ENCODE peak calls at places on chromosomes 1 and 21, in seven cellular contexts. One of them, this sample, is unnamed. For H3K36me3, the result is how much of the 10 kb centered on the place peaks cover.

GRCh38 chr1:67575861-67576260 is 109.1 kb upstream of the GADD45A start:
- DNase-seq in endodermal cell: no peak
- DNase-seq in uterus: no peak
- DNase-seq in HCT116: no peak
- DNase-seq in psoas muscle: no peak
- DNase-seq in gastrocnemius medialis: no peak
- DNase-seq in CD8-positive, alpha-beta T cell: no peak
- DNase-seq in this sample: no peak

GRCh38 chr1:6489799-6490180 is 1.7 kb downstream of the PLEKHG5 start:
- DNase-seq in gastrocnemius medialis: no peak
- DNase-seq in uterus: peak
- DNase-seq in HCT116: peak
- DNase-seq in endodermal cell: peak
- DNase-seq in psoas muscle: peak
- DNase-seq in CD8-positive, alpha-beta T cell: peak
- DNase-seq in this sample: no peak

GRCh38 chr1:153790282-153790995 is 15.2 kb downstream of the SLC27A3 start:
- DNase-seq in endodermal cell: no peak
- DNase-seq in CD8-positive, alpha-beta T cell: no peak
- DNase-seq in HCT116: no peak
- DNase-seq in psoas muscle: peak
- DNase-seq in gastrocnemius medialis: peak
- DNase-seq in uterus: peak
- DNase-seq in this sample: no peak

GRCh38 chr1:91600431-91601330 is 100.0 kb downstream of the CDC7 start:
- DNase-seq in CD8-positive, alpha-beta T cell: no peak
- DNase-seq in endodermal cell: no peak
- DNase-seq in uterus: no peak
- DNase-seq in gastrocnemius medialis: no peak
- DNase-seq in HCT116: no peak
- DNase-seq in psoas muscle: no peak
- DNase-seq in this sample: no peak

GRCh38 chr1:171984850-171985485 is 143.7 kb downstream of the DNM3 start:
- DNase-seq in psoas muscle: no peak
- DNase-seq in HCT116: peak
- DNase-seq in uterus: no peak
- DNase-seq in CD8-positive, alpha-beta T cell: peak
- DNase-seq in gastrocnemius medialis: no peak
- DNase-seq in endodermal cell: no peak
- DNase-seq in this sample: no peak

GRCh38 chr21:36858320-36858957 is 108.0 kb downstream of the HLCS start:
- DNase-seq in CD8-positive, alpha-beta T cell: no peak
- DNase-seq in endodermal cell: no peak
- DNase-seq in gastrocnemius medialis: no peak
- DNase-seq in psoas muscle: no peak
- DNase-seq in uterus: no peak
- DNase-seq in HCT116: no peak
- DNase-seq in this sample: no peak

GRCh38 chr1:154481058-154481457 is 21.0 kb upstream of the TDRD10 start:
- DNase-seq in uterus: no peak
- DNase-seq in psoas muscle: no peak
- DNase-seq in gastrocnemius medialis: no peak
- DNase-seq in CD8-positive, alpha-beta T cell: no peak
- DNase-seq in endodermal cell: no peak
- DNase-seq in HCT116: no peak
- DNase-seq in this sample: no peak

GRCh38 chr1:227673441-227673840 is 61.7 kb downstream of the JMJD4 start:
- DNase-seq in gastrocnemius medialis: no peak
- DNase-seq in psoas muscle: no peak
- DNase-seq in uterus: no peak
- DNase-seq in endodermal cell: no peak
- DNase-seq in CD8-positive, alpha-beta T cell: no peak
- DNase-seq in HCT116: no peak
- DNase-seq in this sample: no peak

GRCh38 chr1:153119491-153119971 is 6.2 kb upstream of the SPRR2F start:
- DNase-seq in endodermal cell: no peak
- DNase-seq in gastrocnemius medialis: no peak
- DNase-seq in CD8-positive, alpha-beta T cell: no peak
- DNase-seq in HCT116: no peak
- DNase-seq in psoas muscle: no peak
- DNase-seq in uterus: no peak
- DNase-seq in this sample: no peak

GRCh38 chr1:203935286-203935685 is 73.9 kb downstream of the SNRPE start:
- DNase-seq in endodermal cell: no peak
- DNase-seq in gastrocnemius medialis: no peak
- DNase-seq in uterus: no peak
- DNase-seq in CD8-positive, alpha-beta T cell: no peak
- DNase-seq in HCT116: no peak
- DNase-seq in psoas muscle: no peak
- DNase-seq in this sample: no peak

GRCh38 chr1:46198026-46198826 is at the start of gene POMGNT1:
- DNase-seq in HCT116: no peak
- DNase-seq in gastrocnemius medialis: peak
- DNase-seq in endodermal cell: peak
- DNase-seq in uterus: no peak
- DNase-seq in CD8-positive, alpha-beta T cell: peak
- DNase-seq in psoas muscle: peak
- DNase-seq in this sample: no peak

GRCh38 chr1:178275083-178275482 is 181.2 kb downstream of the RASAL2 start:
- DNase-seq in uterus: no peak
- DNase-seq in endodermal cell: no peak
- DNase-seq in gastrocnemius medialis: no peak
- DNase-seq in HCT116: no peak
- DNase-seq in CD8-positive, alpha-beta T cell: no peak
- DNase-seq in psoas muscle: no peak
- DNase-seq in this sample: no peak

GRCh38 chr1:117176579-117176978 is 34.1 kb downstream of the VTCN1 start:
- DNase-seq in CD8-positive, alpha-beta T cell: no peak
- DNase-seq in endodermal cell: no peak
- DNase-seq in gastrocnemius medialis: no peak
- DNase-seq in HCT116: no peak
- DNase-seq in uterus: no peak
- DNase-seq in psoas muscle: no peak
- DNase-seq in this sample: no peak

GRCh38 chr1:33424610-33425009 is 6.3 kb downstream of the PHC2 start:
- DNase-seq in CD8-positive, alpha-beta T cell: no peak
- DNase-seq in endodermal cell: no peak
- DNase-seq in gastrocnemius medialis: no peak
- DNase-seq in HCT116: no peak
- DNase-seq in psoas muscle: no peak
- DNase-seq in uterus: no peak
- DNase-seq in this sample: no peak

GRCh38 chr1:83810160-83810559 is 188.8 kb downstream of the TTLL7 start:
- DNase-seq in uterus: no peak
- DNase-seq in endodermal cell: no peak
- DNase-seq in gastrocnemius medialis: no peak
- DNase-seq in psoas muscle: no peak
- DNase-seq in CD8-positive, alpha-beta T cell: no peak
- DNase-seq in HCT116: no peak
- DNase-seq in this sample: no peak

GRCh38 chr21:41199588-41199987 is 31.6 kb downstream of the BACE2 start:
- DNase-seq in uterus: no peak
- DNase-seq in HCT116: no peak
- DNase-seq in gastrocnemius medialis: no peak
- DNase-seq in endodermal cell: no peak
- DNase-seq in CD8-positive, alpha-beta T cell: no peak
- DNase-seq in psoas muscle: no peak
- DNase-seq in this sample: no peak

GRCh38 chr21:16305686-16306085 is 575.9 kb downstream of the USP25 start:
- DNase-seq in HCT116: no peak
- DNase-seq in CD8-positive, alpha-beta T cell: no peak
- DNase-seq in uterus: peak
- DNase-seq in psoas muscle: peak
- DNase-seq in endodermal cell: no peak
- DNase-seq in gastrocnemius medialis: peak
- DNase-seq in this sample: no peak

GRCh38 chr1:37556712-37557196 is at the start of gene DNALI1:
- DNase-seq in CD8-positive, alpha-beta T cell: no peak
- DNase-seq in HCT116: no peak
- DNase-seq in gastrocnemius medialis: peak
- DNase-seq in psoas muscle: peak
- DNase-seq in endodermal cell: peak
- DNase-seq in uterus: peak
- DNase-seq in this sample: peak

GRCh38 chr1:9294910-9295636 is 2.4 kb downstream of the SPSB1 start:
- DNase-seq in gastrocnemius medialis: peak
- DNase-seq in endodermal cell: no peak
- DNase-seq in HCT116: no peak
- DNase-seq in uterus: no peak
- DNase-seq in CD8-positive, alpha-beta T cell: no peak
- DNase-seq in psoas muscle: peak
- DNase-seq in this sample: no peak

GRCh38 chr1:61220531-61220930 is 138.2 kb downstream of the NFIA start:
- DNase-seq in gastrocnemius medialis: no peak
- DNase-seq in CD8-positive, alpha-beta T cell: no peak
- DNase-seq in psoas muscle: no peak
- DNase-seq in uterus: no peak
- DNase-seq in HCT116: no peak
- DNase-seq in endodermal cell: no peak
- DNase-seq in this sample: no peak

GRCh38 chr1:185376840-185377635 is 60.0 kb upstream of the IVNS1ABP start:
- DNase-seq in uterus: no peak
- DNase-seq in endodermal cell: no peak
- DNase-seq in psoas muscle: no peak
- DNase-seq in CD8-positive, alpha-beta T cell: no peak
- DNase-seq in HCT116: no peak
- DNase-seq in gastrocnemius medialis: no peak
- DNase-seq in this sample: no peak

GRCh38 chr1:229165327-229165726 is 105.6 kb upstream of the RAB4A start:
- DNase-seq in uterus: no peak
- DNase-seq in endodermal cell: no peak
- DNase-seq in psoas muscle: no peak
- DNase-seq in CD8-positive, alpha-beta T cell: no peak
- DNase-seq in gastrocnemius medialis: no peak
- DNase-seq in HCT116: no peak
- DNase-seq in this sample: no peak

GRCh38 chr1:31054349-31054748 is 11.2 kb downstream of the PUM1 start:
- DNase-seq in HCT116: no peak
- DNase-seq in endodermal cell: no peak
- DNase-seq in CD8-positive, alpha-beta T cell: no peak
- DNase-seq in psoas muscle: no peak
- DNase-seq in uterus: no peak
- DNase-seq in gastrocnemius medialis: no peak
- DNase-seq in this sample: no peak

GRCh38 chr1:31055501-31055900 is 10.0 kb downstream of the PUM1 start:
- DNase-seq in endodermal cell: no peak
- DNase-seq in HCT116: no peak
- DNase-seq in psoas muscle: no peak
- DNase-seq in uterus: no peak
- DNase-seq in gastrocnemius medialis: no peak
- DNase-seq in CD8-positive, alpha-beta T cell: no peak
- DNase-seq in this sample: no peak

GRCh38 chr1:31054958-31055481 is 10.5 kb downstream of the PUM1 start:
- DNase-seq in psoas muscle: no peak
- DNase-seq in HCT116: no peak
- DNase-seq in uterus: no peak
- DNase-seq in gastrocnemius medialis: no peak
- DNase-seq in endodermal cell: no peak
- DNase-seq in CD8-positive, alpha-beta T cell: no peak
- DNase-seq in this sample: no peak

GRCh38 chr1:31055953-31056352 is 9.6 kb downstream of the PUM1 start:
- DNase-seq in uterus: no peak
- DNase-seq in psoas muscle: no peak
- DNase-seq in endodermal cell: no peak
- DNase-seq in HCT116: no peak
- DNase-seq in CD8-positive, alpha-beta T cell: no peak
- DNase-seq in gastrocnemius medialis: no peak
- DNase-seq in this sample: no peak

GRCh38 chr1:31051611-31052010 is 13.9 kb downstream of the PUM1 start:
- DNase-seq in psoas muscle: no peak
- DNase-seq in HCT116: no peak
- DNase-seq in endodermal cell: no peak
- DNase-seq in uterus: no peak
- DNase-seq in gastrocnemius medialis: no peak
- DNase-seq in CD8-positive, alpha-beta T cell: no peak
- DNase-seq in this sample: no peak
- H3K36me3 ChIP-seq in psoas muscle: under half
- H3K36me3 ChIP-seq in HCT116: under half
- H3K36me3 ChIP-seq in endodermal cell: half or more
- H3K36me3 ChIP-seq in uterus: under half
- H3K36me3 ChIP-seq in gastrocnemius medialis: under half
- H3K36me3 ChIP-seq in CD8-positive, alpha-beta T cell: under half
- H3K36me3 ChIP-seq in this sample: under half

GRCh38 chr21:45404726-45405270 is at the start of gene COL18A1:
- DNase-seq in CD8-positive, alpha-beta T cell: peak
- DNase-seq in gastrocnemius medialis: peak
- DNase-seq in HCT116: no peak
- DNase-seq in endodermal cell: peak
- DNase-seq in psoas muscle: peak
- DNase-seq in uterus: peak
- DNase-seq in this sample: no peak
- H3K4me3 ChIP-seq in CD8-positive, alpha-beta T cell: peak
- H3K4me3 ChIP-seq in gastrocnemius medialis: peak
- H3K4me3 ChIP-seq in HCT116: peak
- H3K4me3 ChIP-seq in endodermal cell: peak
- H3K4me3 ChIP-seq in psoas muscle: peak
- H3K4me3 ChIP-seq in uterus: peak
- H3K4me3 ChIP-seq in this sample: peak

GRCh38 chr21:15071012-15071411 is 6.2 kb upstream of the NRIP1 start:
- DNase-seq in uterus: no peak
- DNase-seq in gastrocnemius medialis: peak
- DNase-seq in psoas muscle: no peak
- DNase-seq in CD8-positive, alpha-beta T cell: no peak
- DNase-seq in endodermal cell: peak
- DNase-seq in HCT116: no peak
- DNase-seq in this sample: no peak
- H3K36me3 ChIP-seq in uterus: under half
- H3K36me3 ChIP-seq in gastrocnemius medialis: under half
- H3K36me3 ChIP-seq in psoas muscle: under half
- H3K36me3 ChIP-seq in CD8-positive, alpha-beta T cell: under half
- H3K36me3 ChIP-seq in endodermal cell: under half
- H3K36me3 ChIP-seq in HCT116: under half
- H3K36me3 ChIP-seq in this sample: under half

DNA sequence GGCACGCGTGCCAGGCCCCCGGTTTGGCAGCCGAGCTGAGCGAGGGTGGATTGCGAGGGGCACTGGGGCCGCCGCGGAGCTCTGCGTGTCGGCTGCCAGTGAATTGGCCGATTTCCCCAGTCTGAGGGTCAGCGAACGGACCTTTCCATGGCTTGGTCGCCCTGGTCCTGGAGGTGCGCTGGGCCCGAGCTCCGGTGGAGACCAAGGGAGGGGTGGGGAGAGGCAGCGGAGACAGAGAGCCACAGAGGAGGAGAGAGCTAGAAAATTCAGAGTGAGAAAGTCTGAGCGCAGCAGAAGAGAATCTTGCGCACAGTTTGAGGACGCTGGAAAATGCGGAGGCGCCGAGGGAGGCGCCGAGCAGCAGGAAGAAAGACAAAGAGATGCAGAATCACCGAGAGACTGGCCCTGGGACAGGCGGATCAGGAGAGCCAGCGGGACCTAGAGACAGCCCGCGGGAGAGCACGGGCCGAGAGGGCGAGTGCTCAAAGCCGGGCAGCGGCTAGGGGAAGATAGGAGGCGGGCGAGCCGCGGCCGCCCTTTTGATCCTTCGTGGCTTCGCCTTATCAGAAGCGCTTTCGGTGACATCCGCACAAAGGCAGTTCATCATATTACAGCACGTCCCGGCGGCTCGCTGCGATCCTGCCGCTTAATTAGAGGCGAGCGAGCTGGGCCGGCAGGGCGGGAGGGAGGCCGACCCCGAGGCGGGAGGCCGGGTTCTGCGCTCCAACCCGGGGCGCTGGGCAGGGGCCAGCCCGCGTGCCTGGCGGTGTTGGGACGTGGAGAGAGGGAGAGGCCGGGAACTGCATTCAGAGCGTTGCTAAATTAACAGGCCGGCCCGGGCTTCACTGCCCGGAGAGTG is 12.7 kb downstream of the PAX7 start:
- DNase-seq in endodermal cell: peak
- DNase-seq in HCT116: no peak
- DNase-seq in uterus: no peak
- DNase-seq in CD8-positive, alpha-beta T cell: no peak
- DNase-seq in psoas muscle: no peak
- DNase-seq in gastrocnemius medialis: no peak
- DNase-seq in this sample: no peak
- H3K4me3 ChIP-seq in endodermal cell: peak
- H3K4me3 ChIP-seq in HCT116: peak
- H3K4me3 ChIP-seq in uterus: no peak
- H3K4me3 ChIP-seq in CD8-positive, alpha-beta T cell: no peak
- H3K4me3 ChIP-seq in psoas muscle: peak
- H3K4me3 ChIP-seq in gastrocnemius medialis: peak
- H3K4me3 ChIP-seq in this sample: no peak

This sample was measured in thoracic aorta.